ENCODE peak calls at places on chromosome 5, in ten cellular contexts. X, D, S, E, Q, Y, H, M, J and A are unnamed samples.

GRCh38 chr5:106680330-106680729 is 990.4 kb downstream of the EFNA5 start:
- DNase-seq in X (no peak), D (no peak), S (no peak), E (no peak), Q (no peak), Y (no peak), H (peak), M (no peak), J (no peak), A (no peak)

GRCh38 chr5:138927539-138927938 is 52.4 kb upstream of the LRRTM2 start:
- DNase-seq in X (no peak), D (no peak), S (no peak), E (no peak), Q (no peak), Y (no peak), H (no peak), M (no peak), J (no peak), A (no peak)

GRCh38 chr5:75356719-75357118 is 19.7 kb downstream of the HMGCR start:
- DNase-seq in X (no peak), D (no peak), S (no peak), E (no peak), Q (no peak), Y (no peak), H (no peak), M (no peak), J (no peak), A (no peak)

GRCh38 chr5:54885636-54886035 is 99.8 kb downstream of the ESM1 start:
- DNase-seq in X (no peak), D (no peak), S (no peak), E (no peak), Q (no peak), Y (no peak), H (no peak), M (no peak), J (no peak), A (no peak)

GRCh38 chr5:158676642-158677489 is 422.9 kb downstream of the EBF1 start:
- DNase-seq in X (no peak), D (peak), S (no peak), E (peak), Q (peak), Y (no peak), H (no peak), M (peak), J (no peak), A (no peak)

GRCh38 chr5:180105827-180106312 is 34.3 kb upstream of the RNF130 start:
- DNase-seq in X (no peak), D (no peak), S (no peak), E (no peak), Q (no peak), Y (no peak), H (no peak), M (no peak), J (no peak), A (no peak)

GRCh38 chr5:175478384-175479124 is at the start of gene SFXN1:
- DNase-seq in X (peak), D (peak), S (peak), E (peak), Q (peak), Y (no peak), H (peak), M (peak), J (peak), A (peak)

GRCh38 chr5:10138385-10139057 is 111.2 kb downstream of the ATPSCKMT start:
- DNase-seq in X (no peak), D (no peak), S (no peak), E (no peak), Q (no peak), Y (no peak), H (no peak), M (no peak), J (no peak), A (no peak)

GRCh38 chr5:8363133-8363532 is 494.2 kb downstream of the MTRR start:
- DNase-seq in X (peak), D (no peak), S (no peak), E (no peak), Q (no peak), Y (no peak), H (no peak), M (no peak), J (no peak), A (no peak)

GRCh38 chr5:81817980-81818379 is 67.1 kb upstream of the SSBP2 start:
- DNase-seq in X (no peak), D (no peak), S (no peak), E (no peak), Q (no peak), Y (no peak), H (no peak), M (no peak), J (no peak), A (no peak)

GRCh38 chr5:162699361-162699760 is 631.8 kb downstream of the GABRG2 start:
- DNase-seq in X (no peak), D (no peak), S (no peak), E (no peak), Q (no peak), Y (no peak), H (no peak), M (no peak), J (no peak), A (no peak)